ENCODE peak calls at places on chromosome 19, in five cellular contexts. Z, E, P, V and N are unnamed samples.

GRCh38 chr19:7293795-7294570 is at the start of gene INSR:
- DNase-seq in Z (peak), E (peak), P (peak), V (peak), N (peak)

GRCh38 chr19:8392017-8392591 is 1.9 kb downstream of the RAB11B start:
- DNase-seq in Z (no peak), E (no peak), P (no peak), V (no peak), N (no peak)

GRCh38 chr19:18541992-18542935 is 1.1 kb downstream of the FKBP8 start:
- DNase-seq in Z (peak), E (no peak), P (no peak), V (no peak), N (peak)

GRCh38 chr19:48103922-48104321 is 6.7 kb downstream of the PLA2G4C start:
- DNase-seq in Z (no peak), E (no peak), P (no peak), V (no peak), N (no peak)

GRCh38 chr19:43662487-43662886 is 7.5 kb downstream of the PLAUR start:
- DNase-seq in Z (peak), E (no peak), P (no peak), V (peak), N (peak)

GRCh38 chr19:33203529-33203928 is 9.4 kb downstream of the LRP3 start:
- DNase-seq in Z (no peak), E (no peak), P (no peak), V (no peak), N (no peak)

GRCh38 chr19:4096049-4096892 is 27.7 kb downstream of the MAP2K2 start:
- DNase-seq in Z (no peak), E (no peak), P (no peak), V (no peak), N (no peak)

GRCh38 chr19:34178276-34178614 is 5.9 kb downstream of the LSM14A start:
- DNase-seq in Z (no peak), E (no peak), P (no peak), V (no peak), N (no peak)

GRCh38 chr19:10431254-10431942 is 11.1 kb downstream of the PDE4A start:
- DNase-seq in Z (peak), E (no peak), P (peak), V (peak), N (no peak)

GRCh38 chr19:35306473-35307246 is 14.7 kb downstream of the MAG start:
- DNase-seq in Z (peak), E (no peak), P (no peak), V (peak), N (peak)

GRCh38 chr19:5314012-5314906 is 26.4 kb downstream of the PTPRS start:
- DNase-seq in Z (no peak), E (no peak), P (peak), V (no peak), N (no peak)

GRCh38 chr19:17790059-17790780 is 4.7 kb upstream of the B3GNT3 start:
- DNase-seq in Z (no peak), E (no peak), P (no peak), V (peak), N (no peak)

GRCh38 chr19:33705860-33706259 is 84.1 kb downstream of the CHST8 start:
- DNase-seq in Z (no peak), E (no peak), P (no peak), V (no peak), N (no peak)

GRCh38 chr19:32976223-32976805 is 4.3 kb downstream of the FAAP24 start:
- DNase-seq in Z (peak), E (peak), P (peak), V (peak), N (peak)

GRCh38 chr19:54380897-54381296 is 16.2 kb upstream of the LAIR1 start:
- DNase-seq in Z (no peak), E (no peak), P (no peak), V (no peak), N (no peak)

GRCh38 chr19:47758433-47758784 is 13.1 kb downstream of the NOP53 start:
- DNase-seq in Z (no peak), E (no peak), P (no peak), V (no peak), N (no peak)

GRCh38 chr19:3316659-3317207 is 49.6 kb upstream of the NFIC start:
- DNase-seq in Z (no peak), E (no peak), P (peak), V (no peak), N (no peak)

GRCh38 chr19:29630661-29631060 is 24.6 kb downstream of the POP4 start:
- DNase-seq in Z (no peak), E (no peak), P (no peak), V (no peak), N (no peak)

GRCh38 chr19:39126312-39126561 is 651 bp downstream of the PAK4 start:
- DNase-seq in Z (no peak), E (no peak), P (no peak), V (no peak), N (no peak)

GRCh38 chr19:46218160-46218559 is 11.4 kb upstream of the IGFL1 start:
- DNase-seq in Z (peak), E (peak), P (peak), V (peak), N (peak)

GRCh38 chr19:55479451-55480230 is 3.2 kb downstream of the ZNF628 start:
- DNase-seq in Z (no peak), E (no peak), P (no peak), V (no peak), N (no peak)

GRCh38 chr19:3725640-3726310 is 17.6 kb downstream of the TJP3 start:
- DNase-seq in Z (peak), E (peak), P (peak), V (no peak), N (peak)

GRCh38 chr19:12890787-12891552 is at the start of gene GCDH:
- DNase-seq in Z (peak), E (peak), P (peak), V (peak), N (peak)

GRCh38 chr19:9878511-9879196 is 43.5 kb downstream of the PIN1 start:
- DNase-seq in Z (no peak), E (peak), P (no peak), V (no peak), N (no peak)

GRCh38 chr19:31214997-31215396 is 134.2 kb downstream of the TSHZ3 start:
- DNase-seq in Z (no peak), E (no peak), P (no peak), V (peak), N (no peak)

GRCh38 chr19:49556412-49557398 is 23.7 kb downstream of the NOSIP start:
- DNase-seq in Z (peak), E (no peak), P (no peak), V (no peak), N (peak)

GRCh38 chr19:4852484-4852883 is 15.0 kb downstream of the PLIN3 start:
- DNase-seq in Z (no peak), E (no peak), P (no peak), V (no peak), N (no peak)

GRCh38 chr19:29211562-29212416 is 1.2 kb downstream of the UQCRFS1 start:
- DNase-seq in Z (peak), E (no peak), P (peak), V (peak), N (no peak)

GRCh38 chr19:18366027-18366435 is 19.9 kb upstream of the GDF15 start:
- DNase-seq in Z (no peak), E (no peak), P (peak), V (no peak), N (no peak)

GRCh38 chr19:14413765-14414171 is 5.4 kb downstream of the DDX39A start:
- DNase-seq in Z (no peak), E (no peak), P (no peak), V (no peak), N (no peak)

GRCh38 chr19:42198676-42199439 is 18.6 kb downstream of the DEDD2 start:
- DNase-seq in Z (peak), E (peak), P (no peak), V (no peak), N (no peak)

GRCh38 chr19:42199440-42200115 is 17.9 kb downstream of the DEDD2 start:
- DNase-seq in Z (peak), E (peak), P (peak), V (no peak), N (no peak)

GRCh38 chr19:42201489-42202289 is 15.8 kb downstream of the DEDD2 start:
- DNase-seq in Z (no peak), E (peak), P (no peak), V (no peak), N (no peak)

GRCh38 chr19:42202290-42202867 is 15.1 kb downstream of the DEDD2 start:
- DNase-seq in Z (no peak), E (no peak), P (no peak), V (no peak), N (no peak)

DNA sequence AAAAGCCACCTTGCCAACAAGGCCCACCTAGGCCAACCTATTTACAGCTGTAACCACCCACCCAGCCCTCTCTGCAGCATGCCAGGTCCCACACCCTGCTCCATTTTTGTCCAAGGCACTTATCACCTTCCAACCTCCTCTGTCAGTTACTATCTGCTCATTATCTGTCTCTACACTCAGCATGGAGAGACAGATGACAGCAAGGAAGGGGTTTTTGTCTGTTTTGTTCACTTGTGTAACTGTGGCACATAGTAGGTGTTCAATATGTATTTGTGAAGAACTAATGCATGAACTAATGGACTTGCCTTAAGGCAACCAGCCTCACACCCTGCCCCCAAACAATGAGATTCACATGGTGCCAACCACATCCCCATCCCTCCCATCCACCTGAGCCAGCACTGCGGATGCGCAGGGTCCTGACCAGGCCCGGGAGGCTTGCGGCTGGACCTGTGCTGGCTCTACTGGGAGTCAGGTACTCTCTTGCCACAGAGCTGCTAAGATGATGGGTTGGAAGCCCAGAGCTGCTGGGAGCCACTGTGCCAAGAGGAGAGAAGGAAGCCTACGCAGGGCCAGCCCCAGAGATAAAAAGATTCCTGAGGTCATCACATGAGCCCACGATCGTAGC is 17.2 kb downstream of the DEDD2 start:
- DNase-seq in Z (no peak), E (no peak), P (no peak), V (no peak), N (no peak)
- H3K4me3 ChIP-seq in Z (no peak), E (peak), P (peak), V (no peak), N (no peak)

DNA sequence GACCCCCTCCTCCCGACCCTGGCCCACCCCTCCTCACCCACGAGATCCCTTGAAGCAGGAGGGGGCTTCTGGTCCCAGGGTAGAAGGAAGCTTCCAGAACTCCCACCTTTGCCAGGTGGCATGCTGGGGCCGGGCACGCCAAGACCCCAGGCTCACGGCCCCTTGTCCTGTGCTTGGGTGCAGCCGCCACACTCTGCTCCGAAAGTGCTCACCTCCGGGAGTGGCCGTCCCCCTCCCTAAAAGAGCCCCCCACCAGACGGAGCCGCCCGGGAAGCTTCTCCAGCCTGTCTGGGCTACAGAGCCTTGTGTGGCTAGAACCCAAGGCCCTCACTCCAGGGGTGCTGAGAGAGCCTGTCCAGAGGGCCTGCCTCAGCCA is 1.8 kb upstream of the EFNA2 start:
- DNase-seq in Z (no peak), E (no peak), P (no peak), V (no peak), N (no peak)
- TF ChIP-seq EZH2 in Z (no peak), E (no peak), P (no peak), V (no peak), N (no peak)

GRCh38 chr19:15464394-15465385 is at the start of gene RASAL3:
- DNase-seq in Z (peak), E (peak), P (no peak), V (no peak), N (no peak)
- H3K4me3 ChIP-seq in Z (peak), E (peak), P (no peak), V (no peak), N (no peak)

DNA sequence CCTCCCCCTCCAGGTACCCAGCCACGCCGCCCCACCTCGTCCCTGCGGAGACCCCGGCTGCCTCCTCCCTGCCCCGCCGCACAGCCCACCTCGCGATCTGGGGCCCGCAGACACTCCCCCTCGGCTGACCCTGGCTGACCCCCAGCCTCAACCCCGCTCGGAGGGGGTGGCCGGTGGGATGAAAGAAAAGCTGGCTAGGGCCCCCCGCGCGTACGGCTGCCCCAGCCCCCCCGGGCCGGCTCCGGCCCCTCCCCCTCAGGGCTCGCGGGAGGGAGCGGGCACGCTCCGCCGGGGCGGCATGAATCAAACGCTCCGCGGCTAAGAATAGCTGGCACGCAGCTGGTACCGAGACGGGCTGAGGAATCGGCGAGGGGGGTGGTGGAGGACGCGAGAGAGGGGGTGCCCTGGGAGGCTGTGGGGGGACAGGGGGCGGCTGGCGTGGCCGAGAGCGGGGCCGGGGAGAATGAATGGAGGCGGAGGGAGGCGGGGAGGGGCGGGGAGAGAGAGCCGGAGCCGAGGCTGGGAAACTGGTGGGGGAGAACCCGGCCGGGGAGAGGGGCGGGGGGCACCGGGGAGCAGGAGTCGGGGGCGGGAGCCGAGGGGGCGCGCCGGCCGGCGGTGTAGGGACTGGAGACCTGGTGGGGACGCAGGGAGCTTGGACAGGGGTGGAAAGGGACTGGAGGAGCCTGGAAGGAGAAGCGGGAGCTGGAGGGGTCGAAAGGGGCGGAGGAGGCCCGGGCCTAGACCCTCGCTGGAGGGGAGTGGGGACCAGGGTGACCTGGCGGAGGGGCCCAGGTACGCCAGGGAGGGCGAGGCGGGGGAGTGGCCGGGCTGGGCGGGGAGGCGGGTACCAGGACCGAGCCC is 1.1 kb downstream of the SHANK1 start:
- DNase-seq in Z (peak), E (no peak), P (peak), V (no peak), N (peak)
- TF ChIP-seq EZH2 in Z (no peak), E (no peak), P (no peak), V (peak), N (peak)